ENCODE peak calls at places on chromosomes 13 and 19, in nine cellular contexts. R is psoas muscle; U is activated T-cell treated with anti-CD3 and anti-CD28 coated beads, Interleukin-2, amount 50 U/mL, for 24 hours; B is iris pigment epithelial cell; Y is omental fat pad; E is T-helper 2 cell; S is Caco-2; Q is sciatic nerve; X is aorta. H is an unnamed sample.

GRCh38 chr13:95153647-95154405 is 147.4 kb downstream of the ABCC4 start:
- DNase-seq in R (no peak), U (no peak), B (peak; percentile 68), Y (no peak), E (no peak), S (no peak), Q (no peak), X (no peak), H (no peak)

GRCh38 chr19:30170495-30171137 is 201.6 kb upstream of the ZNF536 start:
- DNase-seq in R (peak; percentile 23), U (no peak), B (no peak), Y (no peak), E (no peak), S (no peak), Q (peak; percentile 4), X (no peak), H (no peak)

GRCh38 chr19:58572026-58572817 is 913 bp downstream of the MZF1 start:
- DNase-seq in R (no peak), U (no peak), B (no peak), Y (peak; percentile 21), E (no peak), S (no peak), Q (peak; percentile 55), X (no peak), H (peak; percentile 80)

GRCh38 chr13:72412481-72412880 is 314.9 kb downstream of the MZT1 start:
- DNase-seq in R (no peak), U (no peak), B (no peak), Y (no peak), E (no peak), S (no peak), Q (no peak), X (no peak), H (no peak)

GRCh38 chr19:11138659-11139526 is 16.7 kb downstream of the SPC24 start:
- DNase-seq in R (peak; percentile 91), U (no peak), B (peak; percentile 81), Y (no peak), E (no peak), S (peak; percentile 72), Q (peak; percentile 84), X (peak; percentile 90), H (peak; percentile 95)

GRCh38 chr13:52010890-52011689 is at the start of gene ATP7B:
- DNase-seq in R (peak; percentile 49), U (peak; percentile 53), B (no peak), Y (no peak), E (peak; percentile 15), S (peak; percentile 58), Q (peak; percentile 63), X (peak; percentile 55), H (no peak)

GRCh38 chr13:23969672-23970071 is 72.4 kb upstream of the C1QTNF9B start:
- DNase-seq in R (no peak), U (no peak), B (peak; percentile 56), Y (no peak), E (no peak), S (peak; percentile 92), Q (no peak), X (no peak), H (no peak)

GRCh38 chr19:17205237-17206140 is 9.7 kb upstream of the USE1 start:
- DNase-seq in R (peak; percentile 76), U (peak; percentile 70), B (peak; percentile 62), Y (peak; percentile 49), E (peak; percentile 41), S (peak; percentile 59), Q (no peak), X (no peak), H (no peak)

GRCh38 chr13:41111454-41111853 is 21.1 kb downstream of the KBTBD6 start:
- DNase-seq in R (no peak), U (no peak), B (peak; percentile 70), Y (no peak), E (no peak), S (no peak), Q (no peak), X (no peak), H (no peak)

GRCh38 chr13:59424661-59425060 is 739.1 kb downstream of the DIAPH3 start:
- DNase-seq in R (no peak), U (no peak), B (peak; percentile 83), Y (no peak), E (no peak), S (no peak), Q (no peak), X (no peak), H (no peak)

GRCh38 chr19:16435238-16435911 is 36.4 kb downstream of the EPS15L1 start:
- DNase-seq in R (peak; percentile 80), U (no peak), B (peak; percentile 100), Y (no peak), E (no peak), S (no peak), Q (peak; percentile 76), X (peak; percentile 76), H (peak; percentile 91)

GRCh38 chr13:80706164-80706471 is 365.2 kb upstream of the SPRY2 start:
- DNase-seq in R (no peak), U (no peak), B (no peak), Y (no peak), E (no peak), S (no peak), Q (no peak), X (no peak), H (no peak)

GRCh38 chr19:6220385-6221191 is 59.2 kb downstream of the MLLT1 start:
- DNase-seq in R (peak; percentile 87), U (no peak), B (peak; percentile 64), Y (no peak), E (no peak), S (no peak), Q (peak; percentile 83), X (no peak), H (peak; percentile 58)

GRCh38 chr19:821228-821975 is at the start of gene PLPPR3:
- DNase-seq in R (no peak), U (no peak), B (no peak), Y (no peak), E (no peak), S (no peak), Q (no peak), X (peak; percentile 45), H (no peak)

GRCh38 chr13:93226065-93226622 is 463 bp upstream of the GPC6 start:
- DNase-seq in R (no peak), U (no peak), B (no peak), Y (no peak), E (no peak), S (no peak), Q (no peak), X (no peak), H (no peak)

GRCh38 chr13:40595693-40596092 is 70.7 kb downstream of the FOXO1 start:
- DNase-seq in R (no peak), U (no peak), B (no peak), Y (no peak), E (no peak), S (no peak), Q (no peak), X (no peak), H (no peak)

GRCh38 chr13:92303428-92303827 is 905.0 kb downstream of the GPC5 start:
- DNase-seq in R (no peak), U (no peak), B (peak; percentile 75), Y (no peak), E (no peak), S (no peak), Q (no peak), X (no peak), H (peak; percentile 81)

GRCh38 chr13:50230365-50230978 is 215.2 kb downstream of the KCNRG start:
- DNase-seq in R (no peak), U (no peak), B (peak; percentile 90), Y (no peak), E (no peak), S (no peak), Q (no peak), X (no peak), H (no peak)

GRCh38 chr13:39448831-39449230 is 154.2 kb downstream of the LHFPL6 start:
- DNase-seq in R (no peak), U (no peak), B (peak; percentile 46), Y (no peak), E (no peak), S (no peak), Q (no peak), X (no peak), H (no peak)

GRCh38 chr19:50882188-50882587 is 8.9 kb downstream of the KLK2 start:
- DNase-seq in R (no peak), U (no peak), B (no peak), Y (no peak), E (no peak), S (no peak), Q (no peak), X (no peak), H (no peak)

GRCh38 chr19:4379383-4380253 is 20.7 kb downstream of the SH3GL1 start:
- DNase-seq in R (peak; percentile 93), U (peak; percentile 58), B (peak; percentile 48), Y (peak; percentile 43), E (no peak), S (no peak), Q (no peak), X (no peak), H (peak; percentile 89)

GRCh38 chr19:10189631-10190425 is 4.9 kb downstream of the DNMT1 start:
- DNase-seq in R (no peak), U (no peak), B (peak; percentile 43), Y (no peak), E (no peak), S (no peak), Q (no peak), X (no peak), H (no peak)

GRCh38 chr13:32362574-32362973 is 47.3 kb downstream of the BRCA2 start:
- DNase-seq in R (no peak), U (no peak), B (no peak), Y (no peak), E (no peak), S (no peak), Q (no peak), X (no peak), H (no peak)

GRCh38 chr19:1132625-1133383 is 29.0 kb downstream of the GPX4 start:
- DNase-seq in R (no peak), U (peak; percentile 77), B (no peak), Y (no peak), E (no peak), S (no peak), Q (no peak), X (no peak), H (no peak)

GRCh38 chr19:34351382-34351802 is 13.6 kb upstream of the GPI start:
- DNase-seq in R (no peak), U (no peak), B (no peak), Y (no peak), E (no peak), S (no peak), Q (no peak), X (no peak), H (no peak)

GRCh38 chr19:18743281-18743825 is 47.8 kb downstream of the COMP start:
- DNase-seq in R (peak; percentile 67), U (no peak), B (peak; percentile 88), Y (no peak), E (no peak), S (peak; percentile 72), Q (peak; percentile 77), X (no peak), H (no peak)